ENCODE peak calls at places on chromosomes 13 and 19, in seven cellular contexts. C is mammary epithelial cell, J is Calu3, F is activated gamma-delta T cell treated with Interleukin-2 at 50 U/mL for 16 hours, S is AG09319, O is mucosa of gallbladder, Z is hepatocyte. P is an unnamed sample.

GRCh38 chr19:12833747-12834417 is 497 bp downstream of the RTBDN start:
- DNase-seq in Z (peak), C (no peak), S (no peak), J (peak), F (no peak), O (no peak), P (peak)

GRCh38 chr19:33426621-33427475 is 53.3 kb downstream of the CEBPG start:
- DNase-seq in O (no peak), Z (no peak), J (no peak), C (no peak), F (no peak), S (no peak), P (peak)

GRCh38 chr13:41587490-41587889 is 130.1 kb downstream of the RGCC start:
- DNase-seq in J (no peak), O (no peak), F (peak), Z (no peak), S (no peak), C (no peak), P (no peak)

GRCh38 chr19:51460164-51460992 is 2.1 kb upstream of the SIGLEC8 start:
- DNase-seq in Z (no peak), C (no peak), O (no peak), J (no peak), S (no peak), F (no peak), P (no peak)

GRCh38 chr19:46025825-46026224 is 3.0 kb upstream of the PGLYRP1 start:
- DNase-seq in F (no peak), O (no peak), C (no peak), S (no peak), J (no peak), Z (no peak), P (no peak)

GRCh38 chr19:40822161-40822560 is 23.2 kb downstream of the EGLN2 start:
- DNase-seq in F (no peak), J (no peak), S (no peak), O (peak), Z (no peak), C (no peak), P (no peak)

GRCh38 chr19:5154129-5154798 is 185.4 kb downstream of the KDM4B start:
- DNase-seq in O (no peak), Z (peak), F (peak), S (no peak), J (peak), C (no peak), P (peak)

GRCh38 chr19:21604941-21605548 is 99.6 kb downstream of the ZNF429 start:
- DNase-seq in C (peak), F (no peak), O (no peak), S (no peak), Z (no peak), J (no peak), P (no peak)

GRCh38 chr13:54750521-54750920 is 1721.9 kb downstream of the OLFM4 start:
- DNase-seq in O (no peak), Z (no peak), S (no peak), J (no peak), C (no peak), F (no peak), P (no peak)

GRCh38 chr13:77267362-77267761 is 59.5 kb downstream of the MYCBP2 start:
- DNase-seq in S (peak), Z (no peak), J (no peak), O (no peak), C (no peak), F (no peak), P (no peak)

GRCh38 chr13:113216165-113217056 is 7.0 kb downstream of the CUL4A start:
- DNase-seq in Z (peak), S (no peak), O (no peak), F (no peak), J (peak), C (peak), P (no peak)

GRCh38 chr19:47511681-47512080 is 3.2 kb downstream of the NAPA start:
- DNase-seq in O (no peak), F (no peak), Z (no peak), J (no peak), C (no peak), S (no peak), P (peak)

GRCh38 chr13:43785166-43785680 is 1.5 kb downstream of the ENOX1 start:
- DNase-seq in C (no peak), J (no peak), F (no peak), S (no peak), O (no peak), Z (no peak), P (no peak)

GRCh38 chr19:1237754-1238372 is at the start of gene CBARP:
- DNase-seq in S (no peak), O (no peak), C (no peak), J (no peak), Z (peak), F (no peak), P (peak)

GRCh38 chr13:38602261-38602660 is 84.6 kb upstream of the FREM2 start:
- DNase-seq in J (peak), S (no peak), C (peak), O (peak), F (no peak), Z (no peak), P (no peak)

GRCh38 chr13:23289917-23290357 is 109.2 kb downstream of the SGCG start:
- DNase-seq in C (peak), S (no peak), O (no peak), J (no peak), Z (peak), F (no peak), P (no peak)

GRCh38 chr19:41226053-41226873 is 7.2 kb downstream of the AXL start:
- DNase-seq in F (peak), Z (peak), O (peak), S (peak), J (peak), C (no peak), P (peak)

GRCh38 chr13:74452176-74452575 is 318.0 kb upstream of the KLF12 start:
- DNase-seq in C (peak), F (no peak), J (no peak), S (no peak), Z (no peak), O (no peak), P (no peak)

GRCh38 chr19:14370169-14370998 is 10.9 kb upstream of the ADGRE5 start:
- DNase-seq in O (no peak), C (no peak), Z (no peak), J (no peak), F (no peak), S (no peak), P (no peak)

GRCh38 chr13:27211771-27212364 is 39.5 kb upstream of the RPL21 start:
- DNase-seq in F (no peak), Z (no peak), O (no peak), S (no peak), J (no peak), C (peak), P (no peak)

GRCh38 chr13:33543631-33544030 is 258.1 kb upstream of the STARD13 start:
- DNase-seq in O (no peak), Z (peak), F (no peak), J (no peak), S (no peak), C (peak), P (no peak)

GRCh38 chr19:35038623-35039512 is 2.7 kb upstream of the HPN start:
- DNase-seq in C (no peak), F (no peak), J (no peak), Z (no peak), O (no peak), S (no peak), P (no peak)

GRCh38 chr13:82758056-82758455 is 1124.2 kb downstream of the SLITRK1 start:
- DNase-seq in S (no peak), J (no peak), C (peak), F (no peak), Z (peak), O (no peak), P (no peak)

GRCh38 chr19:49347191-49347590 is 12.0 kb downstream of the CD37 start:
- DNase-seq in J (no peak), C (no peak), Z (no peak), F (no peak), S (no peak), O (no peak), P (no peak)

GRCh38 chr19:5356918-5357317 is 16.3 kb upstream of the PTPRS start:
- DNase-seq in J (no peak), Z (no peak), C (no peak), O (no peak), F (no peak), S (no peak), P (no peak)

GRCh38 chr19:27750697-27751391 is 1462.1 kb downstream of the UQCRFS1 start:
- DNase-seq in Z (no peak), F (no peak), S (no peak), O (no peak), C (no peak), J (no peak), P (no peak)

GRCh38 chr13:110034031-110034430 is 247.6 kb upstream of the IRS2 start:
- DNase-seq in S (no peak), F (no peak), J (no peak), O (no peak), Z (no peak), C (no peak), P (no peak)

GRCh38 chr19:10419646-10420443 is 493 bp upstream of the PDE4A start:
- DNase-seq in J (no peak), F (no peak), C (peak), S (no peak), Z (peak), O (no peak), P (peak)

GRCh38 chr19:17370026-17370587 is 7.0 kb downstream of the PLVAP start:
- DNase-seq in S (no peak), C (no peak), O (no peak), J (no peak), F (no peak), Z (no peak), P (no peak)

GRCh38 chr13:111664696-111665095 is 344.3 kb downstream of the TEX29 start:
- DNase-seq in C (no peak), F (no peak), J (no peak), Z (no peak), O (no peak), S (no peak), P (no peak)

GRCh38 chr13:69425235-69425634 is 682.4 kb upstream of the ATXN8OS start:
- DNase-seq in S (no peak), C (no peak), Z (no peak), O (no peak), J (no peak), F (no peak), P (no peak)

GRCh38 chr19:55175117-55175867 is 4.8 kb downstream of the SYT5 start:
- DNase-seq in S (no peak), Z (no peak), F (no peak), J (no peak), O (no peak), C (no peak), P (no peak)

GRCh38 chr13:89925107-89925506 is 1422.4 kb upstream of the MIR17HG start:
- DNase-seq in Z (peak), O (no peak), C (peak), F (no peak), S (no peak), J (peak), P (peak)

GRCh38 chr19:14318873-14319272 is 62.4 kb upstream of the ADGRE5 start:
- DNase-seq in S (no peak), Z (peak), O (no peak), C (no peak), J (peak), F (no peak), P (peak)

P was measured in glutamatergic neuron.